ENCODE peak calls at places on chromosome 11, in nine cellular contexts. R is mammary epithelial cell; M is psoas muscle; A is CD8-positive, alpha-beta memory T cell; X is PC-3; O is tibial nerve; Q is mesendoderm; U is MM.1S; B is lower lobe of right lung. P is an unnamed sample.

GRCh38 chr11:335779-336665 is 15.4 kb upstream of the IFITM3 start:
- DNase-seq in Q (no peak), U (no peak), R (no peak), X (no peak), B (no peak), A (no peak), O (no peak), M (peak; percentile 67), P (no peak)

GRCh38 chr11:102664001-102664752 is 39.0 kb upstream of the MMP20 start:
- DNase-seq in O (no peak), X (peak; percentile 45), B (no peak), R (no peak), A (no peak), U (no peak), Q (peak; percentile 33), M (no peak), P (no peak)

GRCh38 chr11:29005401-29005980 is 897.3 kb downstream of the METTL15 start:
- DNase-seq in O (no peak), X (no peak), R (no peak), Q (peak; percentile 57), B (no peak), M (no peak), A (no peak), U (peak; percentile 64), P (no peak)

GRCh38 chr11:110468095-110468494 is 38.3 kb downstream of the FDX1 start:
- DNase-seq in U (no peak), X (no peak), M (no peak), B (no peak), R (no peak), A (no peak), O (no peak), Q (no peak), P (no peak)

GRCh38 chr11:121687961-121688566 is 235.3 kb upstream of the SORL1-AS1 start:
- DNase-seq in X (peak; percentile 60), M (no peak), O (no peak), U (no peak), B (no peak), R (no peak), Q (peak; percentile 78), A (no peak), P (no peak)

GRCh38 chr11:78268516-78269410 is 80.0 kb downstream of the USP35 start:
- DNase-seq in U (no peak), R (no peak), Q (no peak), O (peak; percentile 30), B (no peak), M (peak; percentile 59), X (no peak), A (no peak), P (no peak)

GRCh38 chr11:103586756-103587155 is 449.7 kb upstream of the DDI1 start:
- DNase-seq in A (no peak), U (no peak), X (peak; percentile 8), R (no peak), Q (no peak), M (no peak), B (no peak), O (no peak), P (no peak)

GRCh38 chr11:122293298-122294023 is 177.4 kb upstream of the BLID start:
- DNase-seq in B (no peak), O (no peak), Q (no peak), X (peak; percentile 40), R (peak; percentile 5), A (no peak), U (no peak), M (no peak), P (no peak)

GRCh38 chr11:112223125-112223524 is 3.1 kb upstream of the PTS start:
- DNase-seq in X (peak; percentile 65), U (no peak), O (no peak), A (no peak), B (no peak), M (no peak), R (peak; percentile 62), Q (no peak), P (peak; percentile 51)

GRCh38 chr11:112219476-112220232 is 6.6 kb upstream of the PTS start:
- DNase-seq in R (peak; percentile 53), A (peak; percentile 18), M (no peak), Q (peak; percentile 77), X (peak; percentile 88), B (no peak), U (peak; percentile 66), O (peak; percentile 69), P (no peak)

GRCh38 chr11:112222303-112222702 is 3.9 kb upstream of the PTS start:
- DNase-seq in X (no peak), O (no peak), A (no peak), B (no peak), U (no peak), Q (no peak), M (no peak), R (no peak), P (no peak)

GRCh38 chr11:112223754-112224532 is 2.3 kb upstream of the PTS start:
- DNase-seq in Q (no peak), R (no peak), U (no peak), O (no peak), M (no peak), B (no peak), X (no peak), A (no peak), P (no peak)

GRCh38 chr11:112221263-112221835 is 4.9 kb upstream of the PTS start:
- DNase-seq in M (no peak), U (no peak), A (no peak), Q (peak; percentile 45), X (peak; percentile 35), R (no peak), B (no peak), O (no peak), P (no peak)
- H3K27ac ChIP-seq in M (no peak overlapping the region), U (no peak overlapping the region), A (no peak overlapping the region), Q (no peak overlapping the region), X (no peak overlapping the region), R (no peak overlapping the region), B (peak overlapping the region; percentile 25), O (peak overlapping the region; percentile 0), P (peak overlapping the region; percentile 49)

GRCh38 chr11:6214530-6214929 is 9.2 kb downstream of the C11orf42 start:
- DNase-seq in X (no peak), A (no peak), R (no peak), M (no peak), U (no peak), Q (no peak), B (no peak), O (no peak), P (no peak)

GRCh38 chr11:6205366-6205765 is at the start of gene C11orf42:
- DNase-seq in X (no peak), Q (no peak), U (no peak), A (no peak), M (no peak), R (no peak), O (no peak), B (no peak), P (no peak)

GRCh38 chr11:6210274-6210955 is 5.1 kb downstream of the C11orf42 start:
- DNase-seq in R (no peak), B (no peak), O (no peak), Q (peak; percentile 39), M (no peak), X (no peak), A (no peak), U (no peak), P (no peak)

GRCh38 chr11:6206456-6207180 is 1.3 kb downstream of the C11orf42 start:
- DNase-seq in B (no peak), R (no peak), M (no peak), X (no peak), Q (no peak), O (no peak), U (no peak), A (no peak), P (no peak)

DNA sequence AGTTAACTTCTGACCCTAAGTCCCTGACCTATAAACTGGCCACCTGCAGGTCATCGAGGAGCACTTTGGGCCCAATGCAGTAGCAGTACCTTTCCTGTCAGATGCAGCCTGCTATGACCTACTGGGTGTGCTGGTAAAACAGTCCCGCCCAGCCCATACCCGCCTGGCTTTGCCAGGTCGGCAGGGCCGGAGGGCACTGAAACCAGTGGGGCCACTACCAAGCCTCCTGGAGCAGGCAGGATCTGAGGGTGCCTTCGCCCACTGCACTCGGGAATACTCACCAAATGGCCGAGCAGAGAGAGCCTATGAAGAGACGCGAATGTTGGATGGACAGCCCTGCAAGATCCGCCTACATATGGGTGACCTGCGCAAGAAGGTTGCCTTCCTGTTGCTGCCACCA is 4.4 kb downstream of the C11orf42 start:
- DNase-seq in R (no peak), X (no peak), O (no peak), B (no peak), Q (no peak), M (no peak), U (no peak), A (no peak), P (no peak)
- H3K27ac ChIP-seq in R (no peak overlapping the region), X (no peak overlapping the region), O (no peak overlapping the region), B (no peak overlapping the region), Q (no peak overlapping the region), M (no peak overlapping the region), U (no peak overlapping the region), A (no peak overlapping the region), P (no peak overlapping the region)

DNA sequence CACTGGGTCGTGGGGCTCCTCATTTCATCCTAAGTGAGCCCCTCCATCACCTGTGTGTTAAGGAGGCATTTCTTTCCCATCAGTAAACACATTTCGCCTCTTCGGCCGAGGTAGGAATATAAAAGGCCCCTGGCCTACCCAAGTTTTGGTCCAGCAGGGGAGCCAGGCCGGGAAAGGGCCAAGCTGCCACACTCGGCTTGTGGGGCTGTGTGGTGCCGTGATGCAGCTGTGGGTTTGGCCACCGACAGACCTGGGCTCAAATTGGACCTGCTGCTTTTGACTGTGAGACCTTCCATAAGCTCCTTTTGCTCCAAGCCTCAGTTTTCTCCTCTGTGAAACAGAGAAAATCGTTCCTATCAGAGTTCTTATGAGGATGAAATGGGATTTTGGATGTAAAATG is 771 bp downstream of the NDUFV1 start:
- DNase-seq in X (no peak), B (no peak), Q (no peak), R (no peak), O (no peak), M (no peak), U (no peak), A (no peak), P (no peak)
- H3K27ac ChIP-seq in X (no peak overlapping the region), B (peak overlapping the region; percentile 91), Q (no peak overlapping the region), R (peak overlapping the region; percentile 67), O (peak overlapping the region; percentile 89), M (peak overlapping the region; percentile 88), U (peak overlapping the region; percentile 54), A (peak overlapping the region; percentile 75), P (no peak overlapping the region)

GRCh38 chr11:45158210-45158644 is 11.8 kb downstream of the PRDM11 start:
- DNase-seq in Q (no peak), A (no peak), O (no peak), U (no peak), B (peak; percentile 59), R (no peak), X (no peak), M (no peak), P (no peak)

GRCh38 chr11:45156201-45156600 is 9.8 kb downstream of the PRDM11 start:
- DNase-seq in Q (no peak), U (no peak), M (no peak), X (no peak), B (no peak), O (no peak), R (no peak), A (no peak), P (no peak)

GRCh38 chr11:45155627-45156180 is 9.3 kb downstream of the PRDM11 start:
- DNase-seq in U (no peak), O (no peak), Q (no peak), A (no peak), X (no peak), M (no peak), R (no peak), B (no peak), P (no peak)

GRCh38 chr11:45157247-45158209 is 11.1 kb downstream of the PRDM11 start:
- DNase-seq in X (no peak), A (no peak), M (no peak), O (no peak), U (no peak), R (no peak), B (no peak), Q (no peak), P (no peak)

DNA sequence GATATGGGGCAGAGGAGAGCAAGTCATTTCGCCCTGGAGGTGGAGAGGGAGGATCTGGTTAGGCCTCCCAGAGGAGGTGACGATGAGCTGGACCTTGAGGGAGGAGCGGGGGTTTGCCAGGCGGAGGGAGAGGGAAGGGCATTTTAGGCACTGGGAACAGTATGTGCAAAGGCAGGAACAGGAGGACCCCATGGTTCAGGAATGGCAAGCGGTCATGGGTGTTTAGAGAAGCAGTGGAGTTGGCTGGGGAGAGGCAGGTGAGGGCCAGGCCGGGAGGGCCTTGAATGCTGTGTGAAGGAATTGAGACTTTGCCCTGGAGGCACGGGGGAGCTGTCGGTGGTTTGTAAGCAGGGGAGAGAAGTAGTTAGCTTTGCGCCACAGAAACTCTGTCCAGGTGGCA is 10.3 kb downstream of the PRDM11 start:
- DNase-seq in U (no peak), O (no peak), M (no peak), A (no peak), X (no peak), Q (no peak), R (no peak), B (no peak), P (no peak)
- H3K27ac ChIP-seq in U (no peak overlapping the region), O (no peak overlapping the region), M (no peak overlapping the region), A (no peak overlapping the region), X (no peak overlapping the region), Q (no peak overlapping the region), R (no peak overlapping the region), B (no peak overlapping the region), P (no peak overlapping the region)

P was measured in epithelial cell of prostate.